ENCODE peak calls at places on chromosomes 6 and 20, in ten cellular contexts. B is NCI-H1694 treated with DMSO at 0.1 percent for 48 hours, T is NCI-H2171, U is aorta, N is hypothalamus, W is EL, Z is AG20443, R is HuH-7, G is keratinocyte, O is C1 segment of cervical spinal cord. Q is an unnamed sample.

GRCh38 chr20:25319241-25320034 is 71.2 kb downstream of the ABHD12 start:
- DNase-seq in B (no peak), T (no peak), U (no peak), N (no peak), W (no peak), Z (no peak), R (no peak), G (no peak), O (no peak), Q (no peak)

GRCh38 chr20:62025832-62026563 is 39.7 kb downstream of the TAF4 start:
- DNase-seq in B (no peak), T (no peak), U (no peak), N (no peak), W (peak), Z (peak), R (no peak), G (no peak), O (peak), Q (peak)

GRCh38 chr20:18314786-18315406 is 26.6 kb downstream of the ZNF133 start:
- DNase-seq in B (no peak), T (no peak), U (no peak), N (no peak), W (peak), Z (peak), R (no peak), G (peak), O (no peak), Q (peak)

GRCh38 chr6:13075491-13075845 is 252.9 kb downstream of the TBC1D7 start:
- DNase-seq in B (no peak), T (no peak), U (no peak), N (no peak), W (no peak), Z (no peak), R (no peak), G (no peak), O (no peak), Q (no peak)

GRCh38 chr6:139982652-139983051 is 608.2 kb upstream of the CITED2 start:
- DNase-seq in B (no peak), T (no peak), U (no peak), N (no peak), W (peak), Z (peak), R (no peak), G (no peak), O (no peak), Q (peak)

GRCh38 chr6:129350278-129350677 is 359.7 kb downstream of the ARHGAP18 start:
- DNase-seq in B (no peak), T (no peak), U (no peak), N (no peak), W (no peak), Z (no peak), R (no peak), G (no peak), O (no peak), Q (no peak)

GRCh38 chr20:57795347-57795697 is 85.5 kb upstream of the PMEPA1 start:
- DNase-seq in B (no peak), T (no peak), U (no peak), N (no peak), W (peak), Z (peak), R (no peak), G (no peak), O (no peak), Q (peak)

GRCh38 chr20:43541214-43541613 is 17.6 kb upstream of the SGK2 start:
- DNase-seq in B (no peak), T (no peak), U (no peak), N (no peak), W (peak), Z (no peak), R (no peak), G (no peak), O (no peak), Q (peak)

GRCh38 chr6:167044696-167045095 is 45.5 kb downstream of the CEP43 start:
- DNase-seq in B (no peak), T (no peak), U (no peak), N (no peak), W (peak), Z (peak), R (peak), G (no peak), O (no peak), Q (no peak)

GRCh38 chr6:138765896-138766487 is 7.6 kb upstream of the CCDC28A start:
- DNase-seq in B (peak), T (peak), U (no peak), N (no peak), W (peak), Z (peak), R (peak), G (peak), O (no peak), Q (no peak)

GRCh38 chr6:11810039-11810541 is 31.5 kb upstream of the ADTRP start:
- DNase-seq in B (no peak), T (no peak), U (peak), N (peak), W (peak), Z (peak), R (no peak), G (peak), O (peak), Q (peak)

GRCh38 chr6:53861543-53861942 is 66.7 kb downstream of the LRRC1 start:
- DNase-seq in B (no peak), T (no peak), U (no peak), N (no peak), W (no peak), Z (no peak), R (no peak), G (no peak), O (no peak), Q (no peak)

GRCh38 chr20:25051386-25052155 is 6.4 kb downstream of the ACSS1 start:
- DNase-seq in B (no peak), T (no peak), U (no peak), N (no peak), W (no peak), Z (no peak), R (no peak), G (no peak), O (no peak), Q (no peak)

GRCh38 chr6:46220351-46221220 is 49.8 kb upstream of the ENPP5 start:
- DNase-seq in B (no peak), T (no peak), U (no peak), N (no peak), W (no peak), Z (no peak), R (no peak), G (no peak), O (no peak), Q (no peak)

GRCh38 chr20:37323985-37324384 is 22.0 kb upstream of the SRC start:
- DNase-seq in B (no peak), T (no peak), U (no peak), N (no peak), W (peak), Z (peak), R (no peak), G (no peak), O (no peak), Q (peak)

GRCh38 chr20:59135093-59135492 is 28.5 kb upstream of the ZNF831 start:
- DNase-seq in B (no peak), T (no peak), U (no peak), N (no peak), W (no peak), Z (no peak), R (no peak), G (no peak), O (no peak), Q (no peak)

GRCh38 chr20:24314053-24314452 is 155.4 kb upstream of the SYNDIG1 start:
- DNase-seq in B (no peak), T (no peak), U (no peak), N (no peak), W (no peak), Z (no peak), R (no peak), G (no peak), O (no peak), Q (no peak)

GRCh38 chr6:34114695-34115395 is 31.0 kb downstream of the GRM4 start:
- DNase-seq in B (no peak), T (no peak), U (no peak), N (no peak), W (no peak), Z (no peak), R (no peak), G (no peak), O (no peak), Q (no peak)

GRCh38 chr6:20707166-20707485 is 172.9 kb downstream of the CDKAL1 start:
- DNase-seq in B (peak), T (peak), U (no peak), N (no peak), W (no peak), Z (no peak), R (no peak), G (no peak), O (no peak), Q (no peak)

GRCh38 chr20:3237958-3238615 is 903 bp downstream of the SLC4A11 start:
- DNase-seq in B (no peak), T (no peak), U (no peak), N (no peak), W (no peak), Z (no peak), R (no peak), G (no peak), O (no peak), Q (no peak)

GRCh38 chr20:4153251-4153650 is 137.9 kb upstream of the RNF24 start:
- DNase-seq in B (no peak), T (peak), U (no peak), N (no peak), W (no peak), Z (no peak), R (no peak), G (no peak), O (no peak), Q (no peak)

GRCh38 chr20:59940956-59941294 is 736 bp downstream of the FAM217B start:
- DNase-seq in B (no peak), T (no peak), U (no peak), N (no peak), W (no peak), Z (no peak), R (no peak), G (no peak), O (no peak), Q (no peak)

Q was measured in GM04504.